ENCODE peak calls at places on chromosome X, in nine cellular contexts. K, V, T, M, S, U, W, B and G are unnamed samples.

GRCh38 chrX:39875834-39876625 is 221.7 kb downstream of the BCOR start:
- DNase-seq in V (no peak), M (no peak), T (no peak), W (no peak), S (no peak), B (no peak), U (no peak), K (no peak), G (peak; percentile 68)

GRCh38 chrX:14948701-14949100 is 75.5 kb downstream of the MOSPD2 start:
- DNase-seq in T (no peak), B (no peak), K (no peak), M (no peak), V (no peak), U (no peak), S (no peak), W (no peak), G (peak; percentile 19)

GRCh38 chrX:39214380-39215126 is 413.3 kb downstream of the MID1IP1 start:
- DNase-seq in U (no peak), K (no peak), B (no peak), S (no peak), W (no peak), T (no peak), M (no peak), V (no peak), G (no peak)

GRCh38 chrX:30906726-30907125 is 17.7 kb upstream of the TAB3 start:
- DNase-seq in W (no peak), S (no peak), B (no peak), V (peak; percentile 54), M (no peak), K (no peak), U (peak; percentile 20), T (no peak), G (peak; percentile 55)

GRCh38 chrX:8405631-8406030 is 59.0 kb upstream of the VCX3B start:
- DNase-seq in T (no peak), S (no peak), V (no peak), W (no peak), U (no peak), B (no peak), K (no peak), M (no peak), G (no peak)

GRCh38 chrX:20863649-20864048 is 510.6 kb upstream of the CNKSR2 start:
- DNase-seq in K (no peak), T (no peak), M (no peak), W (no peak), S (no peak), U (no peak), V (no peak), B (no peak), G (peak; percentile 0)

GRCh38 chrX:109485470-109486340 is 3.8 kb upstream of the GUCY2F start:
- DNase-seq in T (peak; percentile 58), W (peak; percentile 63), K (peak; percentile 60), V (peak; percentile 66), U (peak; percentile 77), S (peak; percentile 73), B (peak; percentile 78), M (peak; percentile 20), G (peak; percentile 58)

GRCh38 chrX:22686138-22686541 is 313.6 kb upstream of the DDX53 start:
- DNase-seq in W (no peak), V (peak; percentile 73), B (peak; percentile 54), M (peak; percentile 14), S (no peak), K (peak; percentile 74), T (no peak), U (peak; percentile 91), G (peak; percentile 3)

GRCh38 chrX:3585719-3586118 is 127.7 kb downstream of the PRKX start:
- DNase-seq in K (no peak), W (no peak), T (no peak), U (no peak), M (no peak), V (no peak), S (no peak), B (no peak), G (no peak)

GRCh38 chrX:136369377-136369776 is 68.6 kb downstream of the ADGRG4 start:
- DNase-seq in V (no peak), W (no peak), U (no peak), K (no peak), S (peak; percentile 9), B (no peak), T (no peak), M (no peak), G (no peak)

GRCh38 chrX:129773649-129774458 is 5.9 kb upstream of the SASH3 start:
- DNase-seq in U (no peak), S (peak; percentile 63), M (no peak), B (no peak), W (no peak), T (no peak), V (no peak), K (no peak), G (no peak)

DNA sequence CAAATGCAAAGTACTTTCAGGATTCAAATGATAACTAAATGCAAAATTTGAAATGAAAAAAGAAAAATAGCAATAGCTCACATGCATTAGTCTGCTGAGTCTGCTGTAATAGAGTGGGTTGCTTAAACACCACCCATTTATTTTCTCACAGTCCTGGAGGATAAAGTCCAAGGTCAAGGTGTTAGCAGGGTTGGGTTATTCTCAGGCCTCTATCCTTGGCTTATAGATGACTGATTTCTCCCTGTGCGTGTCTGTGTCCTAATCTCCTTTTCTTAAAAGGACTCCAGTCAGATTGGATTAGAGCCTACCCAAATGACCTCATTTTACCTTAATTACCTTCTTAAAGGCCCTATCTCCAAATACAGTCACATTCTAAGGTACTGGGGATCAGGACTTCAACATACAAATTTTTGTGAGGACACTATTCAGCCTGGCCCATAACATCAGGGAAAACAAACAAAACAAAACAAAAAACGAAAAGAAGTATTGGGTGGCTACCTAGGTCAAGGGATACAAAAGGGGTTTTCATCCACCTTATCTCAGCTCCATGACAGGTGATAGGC is 6.3 kb upstream of the TBL1X start:
- DNase-seq in S (no peak), M (no peak), B (no peak), V (no peak), T (no peak), K (no peak), U (no peak), W (no peak), G (no peak)
- H3K4me3 ChIP-seq in S (no peak overlapping the region), M (no peak overlapping the region), B (no peak overlapping the region), V (no peak overlapping the region), T (no peak overlapping the region), K (no peak overlapping the region), U (no peak overlapping the region), W (no peak overlapping the region), G (no peak overlapping the region)

GRCh38 chrX:134749651-134750450 is 91.6 kb upstream of the PLAC1 start:
- DNase-seq in K (no peak), M (no peak), U (peak; percentile 50), S (no peak), W (no peak), V (no peak), B (no peak), T (no peak), G (no peak)

GRCh38 chrX:134752558-134752957 is 94.3 kb upstream of the PLAC1 start:
- DNase-seq in B (no peak), M (no peak), V (peak; percentile 62), S (no peak), W (no peak), U (no peak), K (no peak), T (no peak), G (no peak)

GRCh38 chrX:134758652-134759051 is 100.4 kb upstream of the PLAC1 start:
- DNase-seq in W (no peak), M (no peak), B (no peak), K (no peak), U (no peak), V (no peak), S (no peak), T (no peak), G (no peak)

DNA sequence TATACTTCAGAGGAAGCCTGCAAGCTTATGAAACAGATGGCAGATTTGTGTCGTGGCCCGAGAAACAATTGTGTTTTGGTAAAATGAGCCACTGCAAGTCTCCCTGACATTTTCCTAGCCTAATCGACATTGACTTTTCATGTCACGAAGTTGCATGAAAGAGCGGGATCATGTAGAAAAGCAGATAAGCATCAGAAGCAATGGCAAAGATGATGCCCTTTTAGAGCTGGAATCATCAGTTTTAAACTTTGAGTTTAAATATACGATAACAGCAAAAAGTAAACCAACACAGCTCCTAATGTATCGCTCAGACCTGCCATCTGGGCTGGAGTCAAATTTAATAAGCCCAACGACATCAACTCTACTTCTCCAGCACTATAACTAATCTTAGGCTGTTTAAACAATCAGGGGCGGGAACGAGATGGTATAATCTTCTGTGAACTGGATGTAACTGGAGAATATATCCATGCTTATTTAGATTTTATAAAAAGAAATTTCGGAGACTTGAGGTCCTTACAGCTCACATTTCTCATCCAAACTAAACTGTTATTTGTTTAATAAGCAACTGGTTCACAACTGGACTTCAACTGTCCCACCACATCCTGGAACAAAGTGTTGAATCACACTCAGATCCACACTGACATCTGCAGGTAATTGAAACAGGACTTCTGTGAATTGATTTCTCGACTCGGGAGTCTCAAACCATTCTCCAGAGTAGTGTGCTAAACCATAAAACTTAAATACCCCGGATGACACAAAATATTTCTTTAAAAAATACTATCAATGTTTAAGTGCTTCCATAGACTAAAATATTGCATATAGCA is 95.1 kb upstream of the PLAC1 start:
- DNase-seq in M (no peak), W (no peak), V (peak; percentile 65), K (no peak), S (peak; percentile 3), T (no peak), U (peak; percentile 79), B (no peak), G (peak; percentile 23)
- TF ChIP-seq CTCF in M (peak; percentile 58), W (no peak), V (peak; percentile 37), K (no peak), S (no peak), T (no peak), U (peak; percentile 32), B (no peak), G (no peak)

GRCh38 chrX:115564243-115564642 is 3.3 kb downstream of the PLS3 start:
- DNase-seq in S (no peak), B (no peak), K (no peak), T (no peak), M (no peak), W (no peak), U (no peak), V (peak; percentile 13), G (no peak)
- H3K4me3 ChIP-seq in S (no peak overlapping the region), B (no peak overlapping the region), K (peak overlapping the region; percentile 78), T (peak overlapping the region; percentile 81), M (peak overlapping the region; percentile 83), W (no peak overlapping the region), U (peak overlapping the region; percentile 75), V (no peak overlapping the region), G (no peak overlapping the region)

GRCh38 chrX:110847334-110847733 is 51.7 kb upstream of the CHRDL1 start:
- DNase-seq in B (peak; percentile 75), M (no peak), S (peak; percentile 52), T (no peak), K (no peak), V (peak; percentile 63), U (peak; percentile 68), W (no peak), G (peak; percentile 61)

GRCh38 chrX:110851780-110852179 is 56.2 kb upstream of the CHRDL1 start:
- DNase-seq in S (peak; percentile 5), T (no peak), W (no peak), U (no peak), B (no peak), K (no peak), M (no peak), V (peak; percentile 2), G (peak; percentile 54)

DNA sequence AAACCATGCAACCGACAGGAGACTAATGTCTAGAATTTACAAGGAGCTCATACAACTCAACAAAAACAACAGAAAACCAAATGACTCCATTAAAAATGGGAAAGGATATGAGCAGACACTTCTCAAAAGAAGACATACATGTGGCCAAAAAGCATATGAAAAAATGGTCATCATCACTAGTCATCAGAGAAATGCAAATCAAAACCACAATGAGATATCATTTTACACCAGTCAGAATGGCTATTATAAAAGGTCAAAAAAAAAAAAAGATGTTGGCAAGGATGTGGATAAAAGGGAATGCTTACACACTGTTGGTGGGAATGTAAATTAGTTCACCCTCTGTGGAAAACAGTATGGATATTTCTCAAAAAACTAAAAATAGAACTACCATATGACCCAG is 50.5 kb upstream of the CHRDL1 start:
- DNase-seq in K (no peak), V (no peak), B (no peak), U (no peak), S (no peak), M (no peak), W (no peak), T (no peak), G (no peak)
- TF ChIP-seq CTCF in K (no peak), V (no peak), B (no peak), U (no peak), S (no peak), M (no peak), W (no peak), T (no peak), G (no peak)